ENCODE peak calls at places on chromosomes 13 and 19, in seven cellular contexts. B is MM.1S; L is RWPE1; D is A172; Y is naive thymus-derived CD4-positive, alpha-beta T cell; U is heart left ventricle; O is lower leg skin. G is an unnamed sample.
A peak's percentile ranks its signal among the peaks of the same experiment; 100 is the strongest.

GRCh38 chr19:40612831-40613668 is 11.9 kb downstream of the LTBP4 start:
- DNase-seq in B (peak; percentile 64), L (peak; percentile 90), D (no peak), Y (peak; percentile 56), U (peak; percentile 85), O (peak; percentile 93), G (peak; percentile 58)

GRCh38 chr19:1069009-1069779 is 2.2 kb downstream of the ARHGAP45 start:
- DNase-seq in B (peak; percentile 94), L (no peak), D (peak; percentile 74), Y (peak; percentile 84), U (peak; percentile 87), O (peak; percentile 93), G (peak; percentile 35)

GRCh38 chr19:13318190-13318589 is 168.0 kb downstream of the IER2 start:
- DNase-seq in B (no peak), L (no peak), D (no peak), Y (no peak), U (no peak), O (no peak), G (no peak)

GRCh38 chr13:32142115-32142514 is 110.5 kb downstream of the FRY start:
- DNase-seq in B (no peak), L (no peak), D (no peak), Y (no peak), U (no peak), O (no peak), G (no peak)

GRCh38 chr19:532578-533484 is 1.3 kb downstream of the CDC34 start:
- DNase-seq in B (peak; percentile 64), L (peak; percentile 26), D (peak; percentile 71), Y (peak; percentile 55), U (peak; percentile 87), O (peak; percentile 94), G (peak; percentile 79)

GRCh38 chr13:46361535-46361934 is 25.5 kb downstream of the RUBCNL start:
- DNase-seq in B (no peak), L (no peak), D (no peak), Y (no peak), U (no peak), O (no peak), G (no peak)

GRCh38 chr13:26377038-26377437 is 123.1 kb downstream of the CDK8 start:
- DNase-seq in B (peak; percentile 42), L (peak; percentile 3), D (no peak), Y (no peak), U (no peak), O (no peak), G (peak; percentile 6)

GRCh38 chr13:73210218-73210883 is 151.5 kb downstream of the KLF5 start:
- DNase-seq in B (no peak), L (no peak), D (no peak), Y (no peak), U (no peak), O (no peak), G (no peak)

G was measured in thyroid gland.